ENCODE peak calls at places on chromosomes 5 and 9, in six cellular contexts. G is HepG2, I is GM12892, R is H1, M is K562, O is GM12878. U is an unnamed sample.

GRCh38 chr9:19922476-19923118 is 133.8 kb upstream of the SLC24A2 start:
- DNase-seq in G (peak; percentile 21), I (no peak), R (peak; percentile 34), M (no peak), O (no peak), U (no peak)

GRCh38 chr5:14208071-14209021 is 65.2 kb downstream of the TRIO start:
- DNase-seq in G (peak; percentile 91), I (no peak), R (no peak), M (no peak), O (peak; percentile 86), U (no peak)

GRCh38 chr9:40884072-40884901 is 244.2 kb downstream of the FOXD4L6 start:
- DNase-seq in G (no peak), I (no peak), R (no peak), M (peak; percentile 2), O (no peak), U (no peak)

GRCh38 chr9:135805422-135806022 is 101.8 kb downstream of the CAMSAP1 start:
- DNase-seq in G (no peak), I (no peak), R (no peak), M (no peak), O (no peak), U (no peak)

GRCh38 chr9:2559212-2560152 is 62.1 kb upstream of the VLDLR start:
- DNase-seq in G (no peak), I (no peak), R (no peak), M (no peak), O (no peak), U (no peak)

GRCh38 chr9:107286057-107286456 is 3.0 kb downstream of the RAD23B start:
- DNase-seq in G (peak; percentile 64), I (no peak), R (no peak), M (no peak), O (no peak), U (no peak)

GRCh38 chr5:179217356-179217755 is 127.9 kb downstream of the ADAMTS2 start:
- DNase-seq in G (no peak), I (no peak), R (no peak), M (no peak), O (no peak), U (no peak)

GRCh38 chr5:174937201-174938130 is 213.1 kb downstream of the MSX2 start:
- DNase-seq in G (no peak), I (no peak), R (no peak), M (no peak), O (no peak), U (no peak)

DNA sequence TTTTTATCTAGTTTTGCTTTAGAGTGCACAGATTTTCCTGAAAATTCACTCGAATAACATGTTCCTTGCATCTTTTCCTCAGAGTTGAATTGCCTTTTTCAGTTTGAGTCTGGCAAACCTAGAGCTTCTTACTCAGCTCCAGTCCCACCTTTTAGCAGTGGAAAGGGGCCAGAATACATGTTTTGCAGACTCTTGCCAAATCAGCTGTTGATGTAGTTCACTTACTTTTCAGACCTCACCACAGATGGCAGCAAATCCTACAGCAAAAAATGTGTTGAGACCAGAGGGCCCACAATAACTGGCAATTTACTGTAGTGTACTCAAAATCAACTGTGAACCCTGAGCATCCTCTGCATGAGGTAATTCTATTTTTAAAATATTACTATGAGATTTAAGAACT is 545.2 kb upstream of the ACO1 start:
- DNase-seq in G (peak; percentile 41), I (no peak), R (no peak), M (no peak), O (no peak), U (no peak)
- TF ChIP-seq TAF1 in G (no peak), I (no peak), R (no peak), M (no peak), O (no peak), U (no peak)

GRCh38 chr9:15087031-15087417 is 176.8 kb upstream of the FREM1 start:
- DNase-seq in G (no peak), I (no peak), R (no peak), M (no peak), O (no peak), U (no peak)
- TF ChIP-seq POLR2AphosphoS5 in G (no peak), I (no peak), R (no peak), M (no peak), O (no peak), U (no peak)

GRCh38 chr5:172892713-172893112 is 58.7 kb downstream of the ERGIC1 start:
- DNase-seq in G (no peak), I (no peak), R (no peak), M (no peak), O (no peak), U (no peak)
- TF ChIP-seq POLR2A in G (no peak), I (no peak), R (no peak), M (no peak), O (no peak), U (no peak)

GRCh38 chr5:135188233-135188909 is 154.3 kb upstream of the PITX1 start:
- DNase-seq in G (no peak), I (no peak), R (no peak), M (no peak), O (no peak), U (no peak)

GRCh38 chr5:135191084-135191826 is 157.2 kb upstream of the PITX1 start:
- DNase-seq in G (peak; percentile 68), I (peak; percentile 72), R (peak; percentile 78), M (peak; percentile 75), O (no peak), U (peak; percentile 77)

GRCh38 chr5:135189024-135189423 is 155.0 kb upstream of the PITX1 start:
- DNase-seq in G (no peak), I (no peak), R (no peak), M (no peak), O (no peak), U (no peak)

GRCh38 chr5:135192351-135192750 is 158.3 kb upstream of the PITX1 start:
- DNase-seq in G (no peak), I (no peak), R (no peak), M (peak; percentile 84), O (no peak), U (no peak)

DNA sequence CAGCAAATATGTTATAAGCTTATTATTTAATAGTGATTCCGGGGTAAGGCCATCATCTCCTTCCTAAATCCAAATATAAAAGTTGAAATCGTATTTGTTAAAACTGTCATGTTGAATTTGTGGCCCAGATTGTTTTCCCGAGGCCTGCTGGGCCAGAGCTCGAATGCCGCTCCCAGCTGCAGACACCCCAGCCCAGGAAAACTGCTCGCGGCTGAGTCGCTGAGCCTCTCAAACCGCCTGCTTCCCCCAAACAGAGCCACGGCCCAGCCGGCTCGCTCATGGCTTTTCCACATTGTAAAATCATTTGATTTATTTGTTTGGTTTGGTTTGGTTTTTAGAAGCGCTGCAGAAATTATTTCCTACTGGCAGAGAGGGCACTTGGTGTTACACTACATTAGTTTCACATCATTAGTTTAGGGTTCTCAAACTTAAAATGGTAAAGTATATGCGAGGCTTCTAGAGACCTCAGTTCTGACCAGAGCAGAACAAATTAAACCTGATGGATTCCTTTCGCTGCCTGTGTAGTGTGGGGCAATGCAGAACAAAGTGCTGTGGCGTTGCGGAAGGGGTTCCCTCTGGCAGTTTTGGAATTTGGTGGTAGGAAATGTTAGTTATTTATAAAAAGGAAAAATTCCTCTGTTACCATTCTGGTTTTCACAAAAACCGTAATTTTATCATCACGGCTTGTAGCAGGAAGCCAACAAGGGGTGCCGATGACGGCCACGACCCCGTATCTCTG is 156.5 kb upstream of the PITX1 start:
- DNase-seq in G (no peak), I (no peak), R (no peak), M (no peak), O (no peak), U (no peak)
- TF ChIP-seq TAF1 in G (no peak), I (no peak), R (no peak), M (no peak), O (no peak), U (no peak)

GRCh38 chr9:127519301-127520166 is 68.2 kb downstream of the LRSAM1 start:
- DNase-seq in G (no peak), I (no peak), R (no peak), M (no peak), O (peak; percentile 19), U (no peak)

GRCh38 chr9:127523312-127523851 is 72.1 kb downstream of the LRSAM1 start:
- DNase-seq in G (no peak), I (no peak), R (no peak), M (peak; percentile 75), O (no peak), U (no peak)

GRCh38 chr9:127521919-127522304 is 70.6 kb downstream of the LRSAM1 start:
- DNase-seq in G (no peak), I (no peak), R (no peak), M (no peak), O (no peak), U (no peak)

GRCh38 chr9:127522727-127523126 is 71.4 kb downstream of the LRSAM1 start:
- DNase-seq in G (no peak), I (no peak), R (no peak), M (no peak), O (no peak), U (no peak)

DNA sequence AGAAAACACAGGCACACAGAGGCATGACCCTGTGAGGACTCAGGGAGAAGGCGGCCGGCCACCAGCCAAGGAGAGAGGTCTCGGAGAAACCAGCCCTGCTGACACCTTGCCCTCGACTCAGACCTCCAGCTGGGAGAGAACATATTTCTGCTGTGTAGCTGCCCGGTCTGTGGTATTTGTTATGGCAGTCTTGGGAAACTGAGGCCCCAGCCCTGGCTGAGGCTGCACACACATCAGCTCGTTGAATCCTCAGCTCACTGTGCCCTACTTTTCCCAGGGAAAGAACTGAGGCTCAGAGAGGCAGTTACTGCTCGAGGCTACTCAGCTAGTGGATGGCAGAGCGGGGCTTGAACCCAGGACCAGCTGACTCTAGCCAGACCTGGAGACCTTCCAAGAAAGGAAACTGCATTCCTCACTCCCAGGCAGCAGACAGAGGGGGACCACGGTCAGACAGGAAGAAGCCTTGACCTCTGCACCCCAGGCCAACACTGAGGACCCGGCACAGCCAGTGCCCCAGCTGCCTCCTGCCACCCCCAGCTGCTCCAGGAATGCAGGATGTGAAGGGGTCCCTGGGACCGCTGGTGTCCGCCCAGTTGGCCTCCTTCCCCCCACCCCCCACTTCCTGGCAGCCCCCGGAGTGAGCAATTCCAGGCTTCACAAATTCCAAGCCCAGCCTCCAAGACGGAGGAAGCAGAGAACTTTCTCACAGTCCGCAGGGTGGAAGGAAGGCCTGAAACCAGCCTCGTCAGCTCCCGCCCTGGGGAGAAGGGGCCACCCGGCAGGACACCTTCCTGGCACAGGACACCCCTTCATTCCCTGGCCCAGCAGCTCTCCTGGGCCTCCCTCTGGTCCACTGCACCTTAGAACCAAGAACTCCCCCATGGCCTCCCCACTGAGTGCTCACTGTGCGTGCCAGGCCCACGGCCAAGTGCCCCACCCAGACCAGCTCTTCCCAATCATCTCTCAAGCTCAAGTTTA is 69.9 kb downstream of the LRSAM1 start:
- DNase-seq in G (no peak), I (no peak), R (no peak), M (no peak), O (no peak), U (no peak)
- TF ChIP-seq POLR2AphosphoS5 in G (no peak), I (no peak), R (no peak), M (no peak), O (no peak), U (no peak)

GRCh38 chr9:124297553-124297905 is 39.8 kb downstream of the NEK6 start:
- DNase-seq in G (peak; percentile 60), I (no peak), R (peak; percentile 62), M (no peak), O (no peak), U (no peak)
- TF ChIP-seq POLR2A in G (no peak), I (no peak), R (no peak), M (no peak), O (no peak), U (no peak)

U was measured in GM12891.